ENCODE peak calls at places on chromosomes 1 and 21, in six cellular contexts. D, M, Y, K, I and R are unnamed samples.

GRCh38 chr1:11335417-11336070 is 62.5 kb downstream of the UBIAD1 start:
- DNase-seq in M (no peak), Y (no peak), D (no peak), I (no peak), K (no peak), R (peak)

GRCh38 chr1:40782371-40782956 is 1.1 kb upstream of the KCNQ4 start:
- DNase-seq in D (peak), M (no peak), Y (no peak), K (peak), I (peak), R (no peak)

GRCh38 chr1:34532113-34532512 is 222.7 kb upstream of the GJB5 start:
- DNase-seq in I (no peak), D (no peak), M (no peak), K (no peak), Y (no peak), R (peak)

GRCh38 chr1:160993544-160993943 is 27.4 kb downstream of the F11R start:
- DNase-seq in D (no peak), I (no peak), M (no peak), K (no peak), Y (peak), R (no peak)

GRCh38 chr1:212293579-212293978 is 8.4 kb downstream of the PPP2R5A start:
- DNase-seq in Y (no peak), D (no peak), K (no peak), M (no peak), I (no peak), R (no peak)

GRCh38 chr1:94501925-94502324 is 39.6 kb downstream of the F3 start:
- DNase-seq in Y (no peak), M (no peak), D (no peak), K (no peak), I (no peak), R (no peak)

GRCh38 chr1:51989582-51990477 is 670 bp downstream of the RAB3B start:
- DNase-seq in D (no peak), I (no peak), Y (no peak), K (peak), M (no peak), R (no peak)

GRCh38 chr1:41662061-41662655 is 177.7 kb upstream of the EDN2 start:
- DNase-seq in D (peak), Y (peak), K (peak), I (peak), M (no peak), R (no peak)

GRCh38 chr1:117037802-117038201 is 22.3 kb upstream of the TTF2 start:
- DNase-seq in D (no peak), Y (no peak), K (no peak), M (no peak), I (no peak), R (no peak)

GRCh38 chr1:221886311-221887090 is 144.6 kb upstream of the DUSP10 start:
- DNase-seq in M (no peak), K (no peak), D (no peak), Y (peak), I (no peak), R (no peak)

GRCh38 chr1:109624215-109625010 is 4.8 kb downstream of the AMPD2 start:
- DNase-seq in K (no peak), I (no peak), D (no peak), M (no peak), Y (no peak), R (no peak)

GRCh38 chr1:226565476-226565875 is 16.9 kb downstream of the STUM start:
- DNase-seq in K (no peak), D (no peak), Y (no peak), I (no peak), M (no peak), R (no peak)

GRCh38 chr21:46219591-46220239 is 8.9 kb downstream of the LSS start:
- DNase-seq in D (peak), M (no peak), I (peak), Y (no peak), K (no peak), R (no peak)

GRCh38 chr1:21651214-21652042 is 17.7 kb downstream of the RAP1GAP start:
- DNase-seq in K (no peak), I (no peak), D (no peak), M (no peak), Y (peak), R (no peak)

GRCh38 chr1:215083408-215083961 is 948 bp downstream of the KCNK2 start:
- DNase-seq in D (no peak), I (no peak), M (no peak), K (peak), Y (no peak), R (no peak)

GRCh38 chr1:205975387-205975998 is 27.7 kb downstream of the RAB7B start:
- DNase-seq in I (no peak), Y (no peak), D (no peak), M (no peak), K (no peak), R (no peak)

GRCh38 chr1:67834246-67834877 is 1.1 kb upstream of the GNG12 start:
- DNase-seq in K (no peak), M (no peak), Y (no peak), D (no peak), I (no peak), R (no peak)

GRCh38 chr1:214451591-214451990 is 99.8 kb downstream of the PTPN14 start:
- DNase-seq in I (no peak), K (no peak), Y (no peak), M (no peak), D (no peak), R (no peak)

GRCh38 chr1:208387908-208388756 is 143.9 kb upstream of the PLXNA2 start:
- DNase-seq in M (no peak), K (no peak), I (no peak), Y (no peak), D (no peak), R (no peak)

GRCh38 chr1:26112407-26112775 is 767 bp downstream of the PDIK1L start:
- DNase-seq in D (no peak), Y (no peak), K (no peak), I (no peak), M (no peak), R (no peak)

GRCh38 chr1:11354893-11355593 is 82.0 kb downstream of the UBIAD1 start:
- DNase-seq in M (no peak), K (no peak), Y (no peak), D (no peak), I (no peak), R (no peak)

GRCh38 chr1:15758953-15759661 is 512 bp downstream of the FBLIM1 start:
- DNase-seq in M (no peak), D (no peak), K (no peak), I (no peak), Y (no peak), R (no peak)

GRCh38 chr1:223245983-223246382 is 102.9 kb upstream of the TLR5 start:
- DNase-seq in I (no peak), M (no peak), Y (no peak), D (no peak), K (no peak), R (no peak)

GRCh38 chr1:210688482-210689233 is 360.0 kb downstream of the HHAT start:
- DNase-seq in M (no peak), D (no peak), Y (no peak), K (no peak), I (no peak), R (no peak)

GRCh38 chr21:45299864-45300785 is 12.4 kb upstream of the POFUT2 start:
- DNase-seq in D (peak), I (peak), Y (no peak), K (no peak), M (no peak), R (no peak)

GRCh38 chr1:246591958-246592357 is 25.7 kb downstream of the CNST start:
- DNase-seq in I (no peak), Y (no peak), K (no peak), M (no peak), D (no peak), R (no peak)

GRCh38 chr1:97986041-97987005 is 65.5 kb upstream of the DPYD start:
- DNase-seq in I (no peak), K (no peak), Y (no peak), M (no peak), D (no peak), R (no peak)

GRCh38 chr1:7121622-7121988 is 336.4 kb downstream of the CAMTA1 start:
- DNase-seq in I (peak), K (peak), D (peak), Y (no peak), M (no peak), R (no peak)

GRCh38 chr1:235635938-235636663 is 13.5 kb downstream of the GNG4 start:
- DNase-seq in D (no peak), M (no peak), Y (no peak), I (no peak), K (no peak), R (no peak)

GRCh38 chr1:94160811-94161210 is 39.9 kb upstream of the ABCA4 start:
- DNase-seq in K (no peak), M (no peak), I (no peak), D (no peak), Y (peak), R (no peak)

GRCh38 chr1:152879559-152880198 is 1.6 kb downstream of the SMCP start:
- DNase-seq in M (no peak), I (no peak), D (no peak), Y (no peak), K (no peak), R (no peak)

GRCh38 chr1:182608850-182609610 is 4.8 kb upstream of the RGS16 start:
- DNase-seq in K (no peak), M (no peak), I (no peak), Y (no peak), D (no peak), R (no peak)

DNA sequence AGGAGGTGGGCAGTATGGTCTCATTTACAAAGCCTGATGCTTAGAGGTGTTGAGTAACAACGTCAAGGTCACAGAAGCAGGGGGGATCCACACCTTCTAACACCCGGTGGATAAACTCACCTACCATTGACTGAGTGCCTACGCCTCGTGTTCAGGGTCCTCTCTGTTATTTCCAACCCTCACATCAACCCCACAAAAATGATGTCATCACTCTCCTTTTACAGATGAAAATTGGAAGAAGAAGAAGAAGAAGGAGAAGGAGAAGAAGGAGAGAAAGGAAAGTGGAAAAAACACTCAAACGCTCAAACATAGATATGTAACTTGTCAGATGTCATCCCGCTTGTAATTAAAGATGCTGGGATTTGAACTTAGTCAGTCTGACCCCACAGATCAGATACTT is 653 bp upstream of the KCNN3 start:
- DNase-seq in D (no peak), Y (no peak), M (no peak), K (no peak), I (no peak), R (no peak)
- H3K4me3 ChIP-seq in D (no peak), Y (no peak), M (peak), K (peak), I (peak), R (no peak)

DNA sequence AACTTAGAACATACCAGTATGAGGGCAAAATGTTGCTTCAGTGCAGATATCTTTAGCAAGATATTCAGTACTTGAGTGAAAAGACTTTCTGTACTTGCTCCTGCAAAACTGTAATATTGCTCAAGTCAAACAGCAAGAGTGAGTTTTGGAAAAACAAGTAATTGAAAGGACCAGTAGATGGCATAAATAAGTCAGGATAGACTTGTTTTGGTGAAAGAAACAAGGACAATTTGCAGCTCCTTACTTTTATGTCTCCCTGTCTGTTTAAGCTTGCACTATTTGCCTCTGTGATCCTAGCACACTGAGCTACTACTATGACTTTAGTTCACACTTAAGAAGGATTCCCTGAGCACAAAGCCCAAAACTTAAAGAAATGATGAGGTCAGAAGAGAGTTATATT is 39.1 kb downstream of the IFI44 start:
- DNase-seq in D (no peak), M (no peak), Y (peak), I (no peak), K (no peak), R (no peak)
- TF ChIP-seq CTCF in D (peak), M (no peak), Y (peak), I (peak), K (no peak), R (no peak)

GRCh38 chr1:32127780-32128179 is 19.9 kb downstream of the KPNA6 start:
- DNase-seq in M (no peak), I (no peak), D (no peak), K (no peak), Y (no peak), R (no peak)

GRCh38 chr1:32125313-32125712 is 17.5 kb downstream of the KPNA6 start:
- DNase-seq in D (no peak), Y (no peak), K (no peak), M (no peak), I (no peak), R (no peak)

GRCh38 chr1:32128971-32129370 is 21.1 kb downstream of the KPNA6 start:
- DNase-seq in I (no peak), D (no peak), M (no peak), Y (no peak), K (no peak), R (no peak)

GRCh38 chr1:32128479-32128878 is 20.6 kb downstream of the KPNA6 start:
- DNase-seq in Y (no peak), M (no peak), D (no peak), K (no peak), I (no peak), R (no peak)

DNA sequence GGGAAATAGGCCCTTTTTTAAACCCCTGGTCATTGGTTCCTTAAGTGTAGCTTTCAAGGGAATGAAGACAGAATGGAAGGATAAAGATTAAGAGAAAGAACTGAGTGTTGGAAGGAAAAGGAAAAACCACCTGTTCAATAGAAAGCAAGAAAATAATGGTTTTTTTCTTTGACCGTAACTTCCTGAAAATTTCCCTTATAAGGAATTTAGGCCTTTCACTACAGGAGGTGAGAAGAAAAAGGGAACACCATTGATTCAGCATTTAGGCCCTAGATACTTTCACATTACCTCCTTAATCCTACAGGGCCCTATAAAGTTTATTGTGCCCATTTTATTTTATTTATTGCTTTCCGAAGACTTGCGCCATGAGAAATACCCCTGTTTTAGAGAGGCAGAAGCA is 18.9 kb downstream of the KPNA6 start:
- DNase-seq in D (no peak), Y (no peak), M (no peak), K (no peak), I (no peak), R (no peak)
- H3K4me3 ChIP-seq in D (no peak), Y (no peak), M (no peak), K (no peak), I (no peak), R (no peak)

DNA sequence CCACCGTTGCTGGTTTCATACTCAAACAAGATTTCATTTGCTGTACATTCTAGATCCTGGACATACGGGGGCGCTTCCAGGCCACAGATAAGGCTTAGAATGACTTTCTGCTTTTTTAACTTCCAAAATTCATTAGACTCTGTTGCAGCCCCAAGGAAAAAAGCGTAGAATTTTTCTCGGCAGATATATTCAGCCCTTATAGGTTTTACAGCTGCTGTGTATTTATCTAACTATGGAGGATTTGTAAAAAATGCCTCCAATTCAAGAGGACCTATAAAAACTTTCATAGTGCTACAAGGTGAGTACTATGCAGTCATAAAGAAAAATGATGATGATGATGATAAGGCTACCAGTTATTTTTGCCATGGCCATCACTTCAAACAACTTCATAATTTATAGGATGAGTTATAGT is 51.6 kb downstream of the SLC30A10 start:
- DNase-seq in I (no peak), K (no peak), D (no peak), M (no peak), Y (peak), R (no peak)
- TF ChIP-seq CTCF in I (no peak), K (no peak), D (no peak), M (no peak), Y (peak), R (no peak)

DNA sequence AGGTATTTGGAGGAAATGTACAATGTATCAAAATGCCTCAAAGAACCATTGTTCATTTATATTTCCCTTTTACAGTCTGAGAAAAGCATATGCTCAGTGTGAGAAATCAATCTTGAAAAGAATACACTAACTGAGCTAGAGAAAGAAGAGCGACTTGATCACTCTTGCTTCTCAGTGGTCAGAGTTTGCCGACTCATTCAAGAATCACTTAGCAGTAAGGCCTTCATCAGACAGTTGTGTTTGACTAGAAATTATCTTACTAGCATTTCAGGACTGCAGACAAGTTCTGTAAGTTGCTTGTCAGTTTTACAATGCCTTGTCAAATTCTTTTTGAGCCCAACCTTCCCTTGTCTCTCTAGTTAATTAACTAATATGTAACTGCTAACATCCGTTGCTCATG is 12.9 kb downstream of the RGS18 start:
- DNase-seq in Y (no peak), I (no peak), M (no peak), K (no peak), D (no peak), R (no peak)
- H3K4me3 ChIP-seq in Y (no peak), I (no peak), M (no peak), K (no peak), D (no peak), R (no peak)

GRCh38 chr1:230268371-230269170 is 157.6 kb downstream of the PGBD5 start:
- DNase-seq in K (no peak), D (no peak), Y (peak), M (no peak), I (no peak), R (no peak)
- TF ChIP-seq CTCF in K (peak), D (peak), Y (peak), M (peak), I (peak), R (peak)

DNA sequence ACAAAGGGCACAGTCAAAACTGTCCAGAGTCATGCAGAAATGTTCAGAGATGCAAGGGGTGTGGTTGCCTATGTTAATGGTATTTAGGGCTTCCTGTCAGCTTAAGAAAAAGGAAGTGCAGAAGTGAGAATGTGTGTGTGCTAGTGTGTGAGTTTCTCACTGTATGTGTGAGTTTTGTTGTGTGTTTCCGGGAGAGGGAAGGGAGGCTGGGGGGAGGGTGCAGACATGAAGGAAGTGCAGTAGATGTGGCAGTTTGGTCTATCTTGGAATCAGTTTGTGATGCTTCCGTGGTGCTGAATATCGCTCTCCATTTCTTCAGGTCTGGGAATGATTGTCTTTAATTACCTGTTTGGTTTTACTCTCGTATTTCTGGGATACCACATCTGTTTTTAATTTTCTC is 16.5 kb upstream of the ATP6V1G3 start:
- DNase-seq in D (peak), Y (no peak), I (peak), K (peak), M (peak), R (peak)
- H3K4me3 ChIP-seq in D (no peak), Y (no peak), I (no peak), K (no peak), M (no peak), R (no peak)

GRCh38 chr1:107750364-107750959 is 214.5 kb downstream of the VAV3 start:
- DNase-seq in D (no peak), M (no peak), K (no peak), I (no peak), Y (peak), R (peak)
- TF ChIP-seq CTCF in D (peak), M (peak), K (peak), I (peak), Y (peak), R (peak)